ENCODE peak calls at places on chromosomes 1 and 21, in six cellular contexts. K, Z, D, V, A and F are unnamed samples.

GRCh38 chr1:113812661-113813135 is 422 bp upstream of the RSBN1 start:
- DNase-seq in K (no peak), Z (no peak), D (no peak), V (no peak), A (no peak), F (no peak)

GRCh38 chr1:6599141-6599975 is 3.3 kb downstream of the KLHL21 start:
- DNase-seq in K (peak; percentile 91), Z (no peak), D (no peak), V (no peak), A (no peak), F (no peak)

GRCh38 chr1:53110370-53111072 is 31.9 kb downstream of the SLC1A7 start:
- DNase-seq in K (peak; percentile 49), Z (no peak), D (no peak), V (peak; percentile 78), A (no peak), F (no peak)

GRCh38 chr1:218444588-218444987 is 99.5 kb downstream of the TGFB2 start:
- DNase-seq in K (no peak), Z (no peak), D (no peak), V (no peak), A (no peak), F (no peak)

GRCh38 chr1:47529520-47530098 is 91.8 kb downstream of the FOXD2 start:
- DNase-seq in K (no peak), Z (no peak), D (no peak), V (no peak), A (no peak), F (no peak)

GRCh38 chr1:207937204-207937603 is 26.3 kb upstream of the CD34 start:
- DNase-seq in K (no peak), Z (no peak), D (no peak), V (no peak), A (no peak), F (no peak)

GRCh38 chr1:212488436-212489283 is 55.9 kb downstream of the NENF start:
- DNase-seq in K (peak; percentile 94), Z (no peak), D (no peak), V (no peak), A (peak; percentile 80), F (peak; percentile 62)

GRCh38 chr1:43214465-43215444 is 42.6 kb downstream of the CFAP57 start:
- DNase-seq in K (no peak), Z (no peak), D (no peak), V (no peak), A (no peak), F (no peak)

GRCh38 chr1:220803401-220804201 is 16.9 kb downstream of the MTARC1 start:
- DNase-seq in K (peak; percentile 37), Z (no peak), D (no peak), V (no peak), A (no peak), F (peak; percentile 24)

GRCh38 chr1:62466982-62467532 is 30.2 kb downstream of the USP1 start:
- DNase-seq in K (no peak), Z (no peak), D (no peak), V (no peak), A (no peak), F (no peak)

GRCh38 chr21:45255381-45256020 is 32.2 kb downstream of the POFUT2 start:
- DNase-seq in K (no peak), Z (no peak), D (peak; percentile 34), V (no peak), A (no peak), F (no peak)

GRCh38 chr1:27348861-27349783 is 7.3 kb downstream of the SYTL1 start:
- DNase-seq in K (peak; percentile 88), Z (no peak), D (peak; percentile 62), V (peak; percentile 87), A (no peak), F (no peak)

GRCh38 chr1:46520063-46520911 is 30.7 kb downstream of the DMBX1 start:
- DNase-seq in K (peak; percentile 77), Z (no peak), D (peak; percentile 23), V (no peak), A (no peak), F (peak; percentile 12)

GRCh38 chr21:14825405-14826032 is 239.3 kb downstream of the NRIP1 start:
- DNase-seq in K (no peak), Z (no peak), D (no peak), V (no peak), A (no peak), F (no peak)

GRCh38 chr1:116919802-116920201 is 10.1 kb downstream of the PTGFRN start:
- DNase-seq in K (no peak), Z (no peak), D (no peak), V (no peak), A (no peak), F (no peak)

GRCh38 chr1:12184008-12184681 is 17.4 kb downstream of the TNFRSF1B start:
- DNase-seq in K (no peak), Z (peak; percentile 85), D (no peak), V (peak; percentile 89), A (no peak), F (peak; percentile 87)

GRCh38 chr1:14809186-14809981 is 210.9 kb downstream of the KAZN start:
- DNase-seq in K (no peak), Z (no peak), D (no peak), V (no peak), A (no peak), F (no peak)

GRCh38 chr1:101567582-101568189 is 330.9 kb downstream of the S1PR1 start:
- DNase-seq in K (peak; percentile 56), Z (no peak), D (peak; percentile 2), V (peak; percentile 48), A (peak; percentile 10), F (no peak)

GRCh38 chr1:21919520-21919919 is 17.6 kb downstream of the HSPG2 start:
- DNase-seq in K (peak; percentile 53), Z (no peak), D (no peak), V (no peak), A (no peak), F (no peak)

GRCh38 chr1:169874229-169874628 is 19.5 kb downstream of the SCYL3 start:
- DNase-seq in K (peak; percentile 26), Z (no peak), D (no peak), V (no peak), A (no peak), F (no peak)

GRCh38 chr1:1630965-1631792 is 794 bp upstream of the MMP23B start:
- DNase-seq in K (no peak), Z (peak; percentile 91), D (no peak), V (peak; percentile 57), A (no peak), F (no peak)

GRCh38 chr1:112371770-112372169 is 24.2 kb upstream of the CTTNBP2NL start:
- DNase-seq in K (no peak), Z (no peak), D (no peak), V (no peak), A (no peak), F (no peak)

GRCh38 chr1:6275826-6276764 is 15.2 kb upstream of the GPR153 start:
- DNase-seq in K (no peak), Z (peak; percentile 89), D (no peak), V (no peak), A (no peak), F (no peak)

GRCh38 chr1:247295746-247296145 is 35.9 kb downstream of the ZNF496 start:
- DNase-seq in K (no peak), Z (no peak), D (no peak), V (no peak), A (no peak), F (no peak)

GRCh38 chr1:226211181-226211580 is 12.3 kb upstream of the MIXL1 start:
- DNase-seq in K (no peak), Z (no peak), D (no peak), V (no peak), A (no peak), F (no peak)

GRCh38 chr1:193259619-193260018 is 73.2 kb upstream of the B3GALT2 start:
- DNase-seq in K (no peak), Z (no peak), D (no peak), V (no peak), A (no peak), F (no peak)

GRCh38 chr1:6059866-6060265 is 14.2 kb downstream of the KCNAB2 start:
- DNase-seq in K (peak; percentile 52), Z (no peak), D (no peak), V (no peak), A (no peak), F (no peak)

GRCh38 chr1:32447469-32448185 is 17.2 kb upstream of the ZBTB8B start:
- DNase-seq in K (peak; percentile 38), Z (peak; percentile 42), D (peak; percentile 46), V (no peak), A (no peak), F (peak; percentile 78)
- H3K4me3 ChIP-seq in K (peak overlapping the region; percentile 20), Z (peak overlapping the region; percentile 21), D (peak overlapping the region; percentile 34), V (no peak overlapping the region), A (peak overlapping the region; percentile 17), F (peak overlapping the region; percentile 13)

GRCh38 chr1:183675883-183676282 is 22.8 kb upstream of the APOBEC4 start:
- DNase-seq in K (no peak), Z (no peak), D (no peak), V (no peak), A (no peak), F (no peak)

GRCh38 chr1:183675381-183675780 is 22.3 kb upstream of the APOBEC4 start:
- DNase-seq in K (no peak), Z (no peak), D (no peak), V (no peak), A (no peak), F (no peak)

GRCh38 chr1:183674339-183674738 is 21.2 kb upstream of the APOBEC4 start:
- DNase-seq in K (no peak), Z (no peak), D (no peak), V (no peak), A (no peak), F (no peak)

GRCh38 chr1:183673605-183674150 is 20.6 kb upstream of the APOBEC4 start:
- DNase-seq in K (no peak), Z (no peak), D (no peak), V (no peak), A (no peak), F (no peak)

GRCh38 chr1:183670169-183670568 is 17.1 kb upstream of the APOBEC4 start:
- DNase-seq in K (no peak), Z (no peak), D (no peak), V (no peak), A (no peak), F (no peak)
- TF ChIP-seq CTCF in K (peak; percentile 29), Z (no peak), D (peak; percentile 45), V (no peak), A (peak; percentile 12), F (peak; percentile 10)

DNA sequence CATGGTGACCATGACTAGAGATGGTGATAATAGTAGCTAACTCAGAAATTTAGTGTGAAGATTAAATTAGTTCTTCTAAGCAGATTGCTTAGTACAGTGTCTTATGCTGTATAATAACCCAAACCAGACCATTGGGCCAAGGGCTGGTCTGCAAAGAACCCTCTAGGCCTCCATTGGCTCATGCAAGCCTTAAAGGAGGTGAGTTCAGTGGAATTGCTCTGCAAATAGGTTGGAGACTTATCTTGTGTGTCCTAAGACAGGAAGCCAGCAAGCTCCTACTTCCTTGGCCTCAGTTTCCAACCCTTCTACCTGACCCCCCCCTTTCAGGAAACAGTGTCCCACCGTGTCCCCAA is 1.8 kb upstream of the MEF2D start:
- DNase-seq in K (peak; percentile 5), Z (no peak), D (no peak), V (no peak), A (no peak), F (no peak)
- H3K4me3 ChIP-seq in K (no peak overlapping the region), Z (no peak overlapping the region), D (peak overlapping the region; percentile 27), V (peak overlapping the region; percentile 88), A (no peak overlapping the region), F (no peak overlapping the region)

DNA sequence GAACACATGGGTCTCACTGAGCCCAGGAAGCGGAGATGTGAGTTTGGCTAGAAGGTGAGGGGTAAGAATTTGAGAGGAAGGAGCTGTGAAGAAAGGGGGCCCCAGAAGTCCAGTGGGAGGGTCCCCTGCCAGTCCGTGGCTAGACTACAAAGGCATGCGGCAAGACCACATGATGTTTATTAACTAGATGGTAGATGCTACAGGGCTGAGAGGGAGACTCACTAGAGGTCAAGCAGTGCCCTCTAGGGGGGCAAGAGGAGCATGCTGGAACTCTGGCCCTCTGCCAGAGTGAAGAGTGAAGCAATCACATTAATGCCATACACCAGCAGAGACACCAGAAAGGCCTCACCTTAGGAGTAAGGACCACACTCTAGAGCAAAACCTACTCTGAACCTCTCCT is 12.2 kb downstream of the KIAA0319L start:
- DNase-seq in K (peak; percentile 41), Z (no peak), D (no peak), V (no peak), A (no peak), F (no peak)
- TF ChIP-seq CTCF in K (no peak), Z (no peak), D (peak; percentile 25), V (peak; percentile 47), A (peak; percentile 39), F (peak; percentile 11)